ENCODE peak calls at places on chromosomes 11 and 22, in six cellular contexts. One of them, this sample, is unnamed.

GRCh38 chr22:44889233-44889878 is 120.4 kb downstream of the PHF21B start:
- DNase-seq in A549: no peak
- DNase-seq in K562: peak
- DNase-seq in GM12878: no peak
- DNase-seq in endothelial cell of umbilical vein: no peak
- DNase-seq in HepG2: no peak
- DNase-seq in this sample: peak

GRCh38 chr11:119684361-119685072 is 44.5 kb downstream of the NECTIN1 start:
- DNase-seq in A549: peak
- DNase-seq in K562: peak
- DNase-seq in GM12878: no peak
- DNase-seq in endothelial cell of umbilical vein: peak
- DNase-seq in HepG2: peak
- DNase-seq in this sample: peak

GRCh38 chr22:37626144-37626543 is 13.3 kb upstream of the SH3BP1 start:
- DNase-seq in A549: no peak
- DNase-seq in K562: no peak
- DNase-seq in GM12878: no peak
- DNase-seq in endothelial cell of umbilical vein: no peak
- DNase-seq in HepG2: no peak
- DNase-seq in this sample: no peak

GRCh38 chr11:91947215-91947614 is 277.4 kb upstream of the FAT3 start:
- DNase-seq in A549: no peak
- DNase-seq in K562: no peak
- DNase-seq in GM12878: no peak
- DNase-seq in endothelial cell of umbilical vein: peak
- DNase-seq in HepG2: no peak
- DNase-seq in this sample: no peak

GRCh38 chr11:134675983-134676382 is 263.9 kb upstream of the B3GAT1 start:
- DNase-seq in A549: no peak
- DNase-seq in K562: no peak
- DNase-seq in GM12878: no peak
- DNase-seq in endothelial cell of umbilical vein: no peak
- DNase-seq in HepG2: no peak
- DNase-seq in this sample: no peak

GRCh38 chr11:38274031-38274430 is 1676.0 kb upstream of the RAG2 start:
- DNase-seq in A549: no peak
- DNase-seq in K562: no peak
- DNase-seq in GM12878: no peak
- DNase-seq in endothelial cell of umbilical vein: no peak
- DNase-seq in HepG2: no peak
- DNase-seq in this sample: no peak

GRCh38 chr22:37911273-37911672 is 5.2 kb downstream of the MICALL1 start:
- DNase-seq in A549: no peak
- DNase-seq in K562: no peak
- DNase-seq in GM12878: no peak
- DNase-seq in endothelial cell of umbilical vein: no peak
- DNase-seq in HepG2: no peak
- DNase-seq in this sample: no peak

GRCh38 chr11:46333129-46333947 is 13.9 kb upstream of the DGKZ start:
- DNase-seq in A549: no peak
- DNase-seq in K562: no peak
- DNase-seq in GM12878: no peak
- DNase-seq in endothelial cell of umbilical vein: no peak
- DNase-seq in HepG2: no peak
- DNase-seq in this sample: no peak

GRCh38 chr11:71927813-71928738 is at the start of gene XNDC1N:
- DNase-seq in A549: peak
- DNase-seq in K562: peak
- DNase-seq in GM12878: no peak
- DNase-seq in endothelial cell of umbilical vein: peak
- DNase-seq in HepG2: peak
- DNase-seq in this sample: peak

GRCh38 chr11:124483422-124483821 is 37.9 kb upstream of the OR8B8 start:
- DNase-seq in A549: no peak
- DNase-seq in K562: no peak
- DNase-seq in GM12878: no peak
- DNase-seq in endothelial cell of umbilical vein: no peak
- DNase-seq in HepG2: no peak
- DNase-seq in this sample: no peak

GRCh38 chr11:90476442-90477007 is 253.7 kb upstream of the CHORDC1 start:
- DNase-seq in A549: no peak
- DNase-seq in K562: no peak
- DNase-seq in GM12878: peak
- DNase-seq in endothelial cell of umbilical vein: peak
- DNase-seq in HepG2: peak
- DNase-seq in this sample: peak

GRCh38 chr11:110148775-110149744 is 55.9 kb downstream of the ZC3H12C start:
- DNase-seq in A549: peak
- DNase-seq in K562: peak
- DNase-seq in GM12878: no peak
- DNase-seq in endothelial cell of umbilical vein: peak
- DNase-seq in HepG2: no peak
- DNase-seq in this sample: no peak

GRCh38 chr11:118338637-118339061 is 3.9 kb downstream of the CD3D start:
- DNase-seq in A549: no peak
- DNase-seq in K562: peak
- DNase-seq in GM12878: no peak
- DNase-seq in endothelial cell of umbilical vein: no peak
- DNase-seq in HepG2: peak
- DNase-seq in this sample: peak

GRCh38 chr11:19951558-19952083 is 208.7 kb downstream of the DBX1 start:
- DNase-seq in A549: peak
- DNase-seq in K562: peak
- DNase-seq in GM12878: peak
- DNase-seq in endothelial cell of umbilical vein: peak
- DNase-seq in HepG2: peak
- DNase-seq in this sample: peak

GRCh38 chr11:63670738-63671321 is 346 bp downstream of the ATL3 start:
- DNase-seq in A549: peak
- DNase-seq in K562: peak
- DNase-seq in GM12878: no peak
- DNase-seq in endothelial cell of umbilical vein: no peak
- DNase-seq in HepG2: no peak
- DNase-seq in this sample: peak

GRCh38 chr11:62602141-62603071 is 741 bp upstream of the MTA2 start:
- DNase-seq in A549: no peak
- DNase-seq in K562: peak
- DNase-seq in GM12878: no peak
- DNase-seq in endothelial cell of umbilical vein: no peak
- DNase-seq in HepG2: no peak
- DNase-seq in this sample: no peak

GRCh38 chr11:62604460-62605130 is 2.9 kb upstream of the MTA2 start:
- DNase-seq in A549: no peak
- DNase-seq in K562: no peak
- DNase-seq in GM12878: no peak
- DNase-seq in endothelial cell of umbilical vein: no peak
- DNase-seq in HepG2: peak
- DNase-seq in this sample: no peak

GRCh38 chr11:62601364-62602140 is at the start of gene MTA2:
- DNase-seq in A549: peak
- DNase-seq in K562: peak
- DNase-seq in GM12878: peak
- DNase-seq in endothelial cell of umbilical vein: peak
- DNase-seq in HepG2: peak
- DNase-seq in this sample: peak

GRCh38 chr11:62603771-62604170 is 2.1 kb upstream of the MTA2 start:
- DNase-seq in A549: no peak
- DNase-seq in K562: no peak
- DNase-seq in GM12878: no peak
- DNase-seq in endothelial cell of umbilical vein: no peak
- DNase-seq in HepG2: no peak
- DNase-seq in this sample: no peak

DNA sequence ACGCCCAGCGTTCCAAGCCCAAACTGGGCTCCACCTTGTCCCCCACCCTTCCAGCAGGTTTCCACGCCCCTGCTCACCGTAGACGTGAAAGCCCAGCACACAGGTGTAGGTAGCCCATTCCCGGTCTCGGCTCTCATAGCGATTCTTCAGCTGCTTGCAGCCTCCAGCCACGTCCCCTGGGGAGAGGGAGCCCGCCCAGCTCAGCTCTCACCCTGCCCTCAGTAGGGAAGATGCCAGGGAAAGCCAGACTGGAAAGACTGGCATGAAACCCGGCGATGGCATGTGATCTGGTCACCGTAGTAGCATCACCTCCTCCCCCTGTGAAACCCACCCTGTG is 1.4 kb upstream of the MTA2 start:
- DNase-seq in A549: no peak
- DNase-seq in K562: no peak
- DNase-seq in GM12878: no peak
- DNase-seq in endothelial cell of umbilical vein: no peak
- DNase-seq in HepG2: no peak
- DNase-seq in this sample: no peak
- H3K4me3 ChIP-seq in A549: no peak
- H3K4me3 ChIP-seq in K562: no peak
- H3K4me3 ChIP-seq in GM12878: no peak
- H3K4me3 ChIP-seq in endothelial cell of umbilical vein: no peak
- H3K4me3 ChIP-seq in HepG2: no peak
- H3K4me3 ChIP-seq in this sample: no peak

GRCh38 chr11:74735566-74735965 is 4.3 kb upstream of the CHRDL2 start:
- DNase-seq in A549: no peak
- DNase-seq in K562: no peak
- DNase-seq in GM12878: no peak
- DNase-seq in endothelial cell of umbilical vein: no peak
- DNase-seq in HepG2: peak
- DNase-seq in this sample: peak

GRCh38 chr11:74743640-74744039 is 5.0 kb upstream of the RNF169 start:
- DNase-seq in A549: no peak
- DNase-seq in K562: no peak
- DNase-seq in GM12878: no peak
- DNase-seq in endothelial cell of umbilical vein: no peak
- DNase-seq in HepG2: no peak
- DNase-seq in this sample: no peak

GRCh38 chr11:74736031-74736430 is 4.8 kb upstream of the CHRDL2 start:
- DNase-seq in A549: no peak
- DNase-seq in K562: no peak
- DNase-seq in GM12878: no peak
- DNase-seq in endothelial cell of umbilical vein: no peak
- DNase-seq in HepG2: no peak
- DNase-seq in this sample: peak

GRCh38 chr11:74742070-74742469 is 6.6 kb upstream of the RNF169 start:
- DNase-seq in A549: no peak
- DNase-seq in K562: no peak
- DNase-seq in GM12878: no peak
- DNase-seq in endothelial cell of umbilical vein: no peak
- DNase-seq in HepG2: no peak
- DNase-seq in this sample: no peak

GRCh38 chr11:74739546-74740270 is 8.5 kb upstream of the CHRDL2 start:
- DNase-seq in A549: peak
- DNase-seq in K562: peak
- DNase-seq in GM12878: no peak
- DNase-seq in endothelial cell of umbilical vein: peak
- DNase-seq in HepG2: peak
- DNase-seq in this sample: peak
- TF ChIP-seq MYC in A549: no peak
- TF ChIP-seq MYC in K562: no peak
- TF ChIP-seq MYC in GM12878: no peak
- TF ChIP-seq MYC in endothelial cell of umbilical vein: no peak
- TF ChIP-seq MYC in HepG2: no peak
- TF ChIP-seq MYC in this sample: no peak

DNA sequence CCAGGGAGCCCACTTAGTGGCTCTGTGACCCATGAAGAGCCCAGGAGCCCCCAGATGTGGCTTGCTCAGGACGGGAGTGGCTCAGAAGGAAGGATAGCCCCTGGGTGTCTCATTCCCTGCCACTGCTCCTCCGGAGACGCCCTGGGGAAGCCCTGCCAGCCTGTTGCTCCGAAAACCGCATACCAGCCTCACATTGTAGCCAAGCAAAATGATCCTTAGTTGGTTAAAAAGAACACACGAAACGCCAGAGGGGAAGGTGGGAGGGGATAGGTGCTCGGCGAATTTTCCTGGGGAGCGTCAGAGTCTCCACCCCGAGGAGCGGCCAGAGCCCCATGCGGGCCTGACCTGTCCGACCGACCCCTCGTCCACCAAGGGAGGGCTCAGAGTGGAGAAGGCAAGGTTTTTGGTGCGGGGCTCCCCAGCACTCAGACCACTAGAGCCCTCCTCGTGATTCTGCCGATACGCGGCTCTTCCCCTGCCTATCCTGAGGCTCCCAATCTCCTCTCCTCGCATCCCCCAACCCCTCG is 39.5 kb downstream of the DIXDC1 start:
- DNase-seq in A549: no peak
- DNase-seq in K562: no peak
- DNase-seq in GM12878: no peak
- DNase-seq in endothelial cell of umbilical vein: no peak
- DNase-seq in HepG2: no peak
- DNase-seq in this sample: no peak
- TF ChIP-seq POLR2A in A549: no peak
- TF ChIP-seq POLR2A in K562: no peak
- TF ChIP-seq POLR2A in GM12878: no peak
- TF ChIP-seq POLR2A in endothelial cell of umbilical vein: no peak
- TF ChIP-seq POLR2A in HepG2: no peak
- TF ChIP-seq POLR2A in this sample: no peak

DNA sequence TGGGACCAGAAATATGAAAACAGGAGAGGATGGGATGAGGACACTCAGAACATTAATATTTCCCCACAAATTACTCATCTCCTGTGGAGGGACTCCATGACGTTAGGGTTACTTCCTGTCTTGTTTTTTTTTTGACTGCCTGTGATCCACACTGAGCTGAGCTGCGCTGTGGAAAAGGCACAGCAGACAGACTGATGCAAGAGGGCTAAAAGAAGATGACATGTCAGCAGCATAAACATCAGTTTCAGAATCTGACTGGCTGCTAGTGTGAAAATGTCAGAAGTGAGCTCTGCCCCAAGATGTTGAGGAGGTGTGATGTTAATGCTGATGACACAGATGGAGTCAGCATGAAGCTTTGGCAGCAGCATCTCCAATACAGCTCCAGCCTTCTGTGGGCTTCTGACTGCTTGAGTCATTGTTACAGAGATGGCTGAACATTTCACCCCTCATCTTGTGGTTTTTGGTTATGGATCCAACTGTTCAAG is 286.8 kb downstream of the BLID start:
- DNase-seq in A549: no peak
- DNase-seq in K562: no peak
- DNase-seq in GM12878: no peak
- DNase-seq in endothelial cell of umbilical vein: peak
- DNase-seq in HepG2: no peak
- DNase-seq in this sample: peak
- H3K4me3 ChIP-seq in A549: no peak
- H3K4me3 ChIP-seq in K562: no peak
- H3K4me3 ChIP-seq in GM12878: no peak
- H3K4me3 ChIP-seq in endothelial cell of umbilical vein: no peak
- H3K4me3 ChIP-seq in HepG2: no peak
- H3K4me3 ChIP-seq in this sample: no peak

GRCh38 chr11:85961130-85961529 is 105.9 kb downstream of the CCDC83 start:
- DNase-seq in A549: no peak
- DNase-seq in K562: no peak
- DNase-seq in GM12878: no peak
- DNase-seq in endothelial cell of umbilical vein: no peak
- DNase-seq in HepG2: no peak
- DNase-seq in this sample: no peak
- TF ChIP-seq MYC in A549: no peak
- TF ChIP-seq MYC in K562: no peak
- TF ChIP-seq MYC in GM12878: no peak
- TF ChIP-seq MYC in endothelial cell of umbilical vein: no peak
- TF ChIP-seq MYC in HepG2: no peak
- TF ChIP-seq MYC in this sample: no peak